ENCODE peak calls at places on chromosome 6, in nine cellular contexts. X is DND-41; Q is cardiac muscle cell; P is heart right ventricle; D is A673; Y is CD8-positive, alpha-beta T cell; V is esophagus squamous epithelium; F is psoas muscle; O is fibroblast of lung. T is an unnamed sample. For H3K9me3, the result is how much of the 10 kb centered on the place peaks cover.

GRCh38 chr6:10595731-10596664 is 74.8 kb downstream of the GCNT2 start:
- DNase-seq in P (no peak), F (no peak), V (no peak), X (no peak), D (no peak), O (peak), Q (no peak), Y (no peak), T (no peak)

GRCh38 chr6:165716886-165717285 is 53.8 kb upstream of the PDE10A start:
- DNase-seq in P (no peak), V (no peak), X (no peak), Y (no peak), Q (no peak), O (no peak), F (no peak), D (no peak), T (no peak)

GRCh38 chr6:141541766-141542324 is 590.9 kb upstream of the GJE1 start:
- DNase-seq in D (peak), F (no peak), X (no peak), P (no peak), V (no peak), Q (peak), Y (no peak), O (peak), T (no peak)

GRCh38 chr6:109454483-109455160 is 950 bp downstream of the MICAL1 start:
- DNase-seq in X (peak), D (peak), O (peak), P (no peak), F (no peak), V (peak), Y (peak), Q (peak), T (peak)

GRCh38 chr6:44404022-44404714 is 16.7 kb downstream of the CDC5L start:
- DNase-seq in Y (no peak), V (no peak), X (no peak), F (no peak), P (no peak), O (no peak), Q (no peak), D (no peak), T (no peak)

GRCh38 chr6:170038717-170039116 is 252.2 kb downstream of the DLL1 start:
- DNase-seq in Y (no peak), O (no peak), F (no peak), Q (no peak), X (no peak), P (no peak), D (no peak), V (no peak), T (no peak)

GRCh38 chr6:160882741-160883340 is 108.7 kb upstream of the MAP3K4 start:
- DNase-seq in O (peak), Q (peak), V (no peak), Y (no peak), X (no peak), F (no peak), D (no peak), P (no peak), T (no peak)

GRCh38 chr6:87756858-87757257 is 54.8 kb upstream of the AKIRIN2 start:
- DNase-seq in V (no peak), O (peak), D (peak), Y (no peak), P (no peak), X (peak), F (no peak), Q (peak), T (no peak)

GRCh38 chr6:119929121-119929520 is 579.6 kb upstream of the MAN1A1 start:
- DNase-seq in X (no peak), D (no peak), Q (no peak), P (no peak), O (no peak), Y (no peak), V (no peak), F (no peak), T (no peak)

GRCh38 chr6:28941681-28942448 is 18.1 kb upstream of the TRIM27 start:
- DNase-seq in Q (no peak), V (no peak), F (no peak), P (no peak), O (no peak), D (peak), X (no peak), Y (no peak), T (no peak)

GRCh38 chr6:158744986-158745430 is 74.2 kb downstream of the EZR start:
- DNase-seq in Y (no peak), D (peak), V (no peak), Q (no peak), P (no peak), O (no peak), X (no peak), F (no peak), T (no peak)

GRCh38 chr6:57147401-57147800 is 24.7 kb upstream of the BAG2 start:
- DNase-seq in V (no peak), O (peak), Q (no peak), F (no peak), P (no peak), X (no peak), Y (no peak), D (no peak), T (no peak)

GRCh38 chr6:43966806-43967575 is 160.3 kb downstream of the MRPL14 start:
- DNase-seq in P (no peak), V (no peak), F (no peak), Y (no peak), O (no peak), X (peak), D (no peak), Q (no peak), T (no peak)

GRCh38 chr6:131059486-131059885 is 3.6 kb downstream of the EPB41L2 start:
- DNase-seq in Q (peak), V (no peak), D (no peak), F (no peak), O (peak), P (no peak), Y (no peak), X (no peak), T (no peak)

GRCh38 chr6:75791881-75792280 is 42.8 kb downstream of the MYO6 start:
- DNase-seq in O (no peak), Y (no peak), X (no peak), P (no peak), Q (peak), F (no peak), V (no peak), D (no peak), T (no peak)

GRCh38 chr6:10418862-10419748 is 4.2 kb upstream of the TFAP2A start:
- DNase-seq in P (no peak), O (peak), F (no peak), Y (no peak), Q (no peak), D (no peak), V (no peak), X (no peak), T (no peak)

GRCh38 chr6:77034161-77034560 is 429.1 kb downstream of the HTR1B start:
- DNase-seq in D (no peak), V (no peak), Q (peak), P (no peak), O (peak), X (no peak), F (no peak), Y (no peak), T (no peak)

GRCh38 chr6:45417461-45417860 is 39.7 kb upstream of the SUPT3H start:
- DNase-seq in O (no peak), D (no peak), P (no peak), F (no peak), Y (no peak), X (no peak), Q (no peak), V (no peak), T (no peak)

GRCh38 chr6:89582669-89583325 is 55.8 kb downstream of the LYRM2 start:
- DNase-seq in D (peak), P (no peak), X (no peak), Y (no peak), Q (no peak), O (peak), V (no peak), F (no peak), T (no peak)

GRCh38 chr6:149907317-149907716 is 9.4 kb upstream of the RAET1E start:
- DNase-seq in P (no peak), F (no peak), Q (no peak), D (no peak), V (no peak), Y (no peak), X (no peak), O (no peak), T (no peak)

GRCh38 chr6:33359331-33359730 is 32.3 kb upstream of the KIFC1 start:
- DNase-seq in P (no peak), O (no peak), Q (no peak), X (no peak), Y (no peak), F (no peak), V (no peak), D (peak), T (no peak)

GRCh38 chr6:43269273-43270007 is 26.2 kb downstream of the TTBK1 start:
- DNase-seq in D (peak), X (peak), V (no peak), P (peak), Q (no peak), Y (no peak), O (no peak), F (no peak), T (no peak)

GRCh38 chr6:119942078-119942752 is 592.7 kb upstream of the MAN1A1 start:
- DNase-seq in V (no peak), X (no peak), F (no peak), P (no peak), D (no peak), Q (no peak), O (no peak), Y (no peak), T (no peak)

GRCh38 chr6:95545691-95546090 is 31.6 kb upstream of the MANEA start:
- DNase-seq in V (no peak), F (no peak), Y (no peak), P (no peak), D (no peak), Q (no peak), O (no peak), X (no peak), T (no peak)

GRCh38 chr6:128498244-128498643 is 22.2 kb downstream of the PTPRK start:
- DNase-seq in Q (no peak), X (no peak), Y (no peak), O (no peak), V (no peak), D (no peak), P (no peak), F (no peak), T (no peak)

GRCh38 chr6:42276008-42276890 is 58.6 kb upstream of the MRPS10 start:
- DNase-seq in Y (no peak), F (peak), D (no peak), V (no peak), P (peak), Q (peak), O (no peak), X (no peak), T (no peak)

GRCh38 chr6:144150673-144151009 is 324 bp downstream of the STX11 start:
- DNase-seq in V (no peak), Q (no peak), D (peak), P (peak), F (peak), Y (no peak), X (peak), O (peak), T (peak)

GRCh38 chr6:35449287-35449881 is 2.8 kb upstream of the FANCE start:
- DNase-seq in F (no peak), P (no peak), X (peak), Y (no peak), V (no peak), O (peak), Q (peak), D (peak), T (peak)

GRCh38 chr6:56223995-56224394 is 23.4 kb downstream of the COL21A1 start:
- DNase-seq in D (no peak), P (no peak), O (peak), Q (no peak), F (no peak), V (no peak), Y (no peak), X (no peak), T (no peak)

GRCh38 chr6:43728586-43728985 is 41.0 kb upstream of the MRPS18A start:
- DNase-seq in D (no peak), Y (no peak), V (no peak), P (no peak), F (no peak), O (no peak), X (no peak), Q (no peak), T (no peak)

GRCh38 chr6:26033132-26033941 is 53.9 kb upstream of the HFE start:
- DNase-seq in P (peak), Q (peak), X (peak), Y (peak), D (peak), V (no peak), O (peak), F (peak), T (peak)

GRCh38 chr6:33664506-33665057 is 43.5 kb downstream of the ITPR3 start:
- DNase-seq in Q (no peak), O (no peak), D (no peak), X (no peak), F (no peak), P (no peak), Y (no peak), V (no peak), T (no peak)

GRCh38 chr6:142207265-142207877 is 60.3 kb downstream of the VTA1 start:
- DNase-seq in P (no peak), X (no peak), Q (peak), D (peak), O (peak), V (no peak), Y (peak), F (no peak), T (peak)

GRCh38 chr6:30378290-30378937 is 33.5 kb downstream of the RPP21 start:
- DNase-seq in F (no peak), Q (peak), Y (no peak), V (no peak), D (peak), O (peak), X (no peak), P (no peak), T (no peak)

GRCh38 chr6:56669041-56669440 is 26.4 kb upstream of the DST start:
- DNase-seq in V (no peak), F (no peak), Y (no peak), Q (no peak), O (no peak), P (no peak), X (no peak), D (no peak), T (no peak)

GRCh38 chr6:139855741-139856206 is 481.3 kb upstream of the CITED2 start:
- DNase-seq in P (no peak), Y (no peak), Q (no peak), D (no peak), F (no peak), X (no peak), V (no peak), O (peak), T (no peak)

GRCh38 chr6:169640983-169641382 is 60.8 kb downstream of the WDR27 start:
- DNase-seq in P (no peak), X (no peak), O (no peak), D (no peak), F (no peak), Y (no peak), V (no peak), Q (no peak), T (no peak)

GRCh38 chr6:17968081-17968518 is 19.3 kb downstream of the KIF13A start:
- DNase-seq in V (no peak), F (peak), P (no peak), Q (no peak), X (no peak), Y (no peak), D (no peak), O (peak), T (no peak)

GRCh38 chr6:32785781-32786533 is 22.6 kb upstream of the HLA-DQB2 start:
- DNase-seq in Q (peak), Y (no peak), X (peak), P (no peak), O (peak), V (no peak), F (no peak), D (peak), T (no peak)

GRCh38 chr6:2275207-2275891 is 29.9 kb upstream of the GMDS start:
- DNase-seq in D (peak), Y (no peak), V (no peak), O (peak), Q (peak), P (no peak), X (no peak), F (no peak), T (no peak)

GRCh38 chr6:168507297-168507696 is 66.3 kb downstream of the SMOC2 start:
- DNase-seq in Y (no peak), D (no peak), P (no peak), O (no peak), Q (no peak), X (no peak), F (no peak), V (no peak), T (no peak)

GRCh38 chr6:168506460-168506859 is 65.5 kb downstream of the SMOC2 start:
- DNase-seq in O (no peak), P (no peak), V (no peak), D (no peak), Y (no peak), F (no peak), Q (no peak), X (no peak), T (no peak)

GRCh38 chr6:168507730-168508129 is 66.7 kb downstream of the SMOC2 start:
- DNase-seq in Y (no peak), Q (no peak), F (no peak), D (no peak), O (no peak), V (no peak), X (no peak), P (no peak), T (no peak)

GRCh38 chr6:168504366-168504765 is 63.4 kb downstream of the SMOC2 start:
- DNase-seq in O (no peak), Y (no peak), D (no peak), V (no peak), P (no peak), X (no peak), F (no peak), Q (no peak), T (no peak)

GRCh38 chr6:168508903-168509302 is 67.9 kb downstream of the SMOC2 start:
- DNase-seq in X (no peak), O (no peak), D (no peak), P (no peak), Y (no peak), V (no peak), Q (no peak), F (no peak), T (no peak)
- H3K9me3 ChIP-seq in X (under half), O (under half), D (under half), P (under half), Y (under half), V (under half), Q (under half), F (under half), T (under half)

GRCh38 chr6:4210619-4211419 is 75.4 kb upstream of the ECI2 start:
- DNase-seq in V (no peak), P (peak), Q (peak), F (peak), X (peak), Y (peak), D (peak), O (peak), T (peak)
- TF ChIP-seq CTCF in V (no peak), P (peak), Q (peak), F (peak), X (peak), Y (peak), D (peak), O (peak), T (peak)

DNA sequence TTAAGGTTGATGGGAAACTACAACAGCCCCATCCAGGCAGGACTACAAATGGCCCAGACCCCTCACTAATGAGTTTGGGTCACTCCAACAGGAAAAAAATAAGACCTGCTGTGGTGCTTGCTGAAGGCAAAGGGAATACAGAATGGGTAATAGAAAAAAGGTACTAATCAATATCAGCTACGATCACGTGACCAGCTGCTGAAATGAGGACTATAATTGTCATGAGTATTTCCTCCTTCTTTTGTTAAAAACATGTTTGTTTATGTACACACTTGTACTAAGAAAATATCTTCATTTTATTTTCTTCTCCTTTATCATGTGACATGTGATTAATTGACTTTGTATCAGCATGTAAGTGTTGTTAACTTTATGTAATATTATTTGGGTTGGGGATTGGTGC is 199.9 kb downstream of the GJA1 start:
- DNase-seq in Y (no peak), X (no peak), P (no peak), Q (no peak), F (no peak), D (no peak), V (no peak), O (no peak), T (no peak)
- H3K9me3 ChIP-seq in Y (under half), X (half or more), P (under half), Q (under half), F (under half), D (under half), V (under half), O (under half), T (under half)

DNA sequence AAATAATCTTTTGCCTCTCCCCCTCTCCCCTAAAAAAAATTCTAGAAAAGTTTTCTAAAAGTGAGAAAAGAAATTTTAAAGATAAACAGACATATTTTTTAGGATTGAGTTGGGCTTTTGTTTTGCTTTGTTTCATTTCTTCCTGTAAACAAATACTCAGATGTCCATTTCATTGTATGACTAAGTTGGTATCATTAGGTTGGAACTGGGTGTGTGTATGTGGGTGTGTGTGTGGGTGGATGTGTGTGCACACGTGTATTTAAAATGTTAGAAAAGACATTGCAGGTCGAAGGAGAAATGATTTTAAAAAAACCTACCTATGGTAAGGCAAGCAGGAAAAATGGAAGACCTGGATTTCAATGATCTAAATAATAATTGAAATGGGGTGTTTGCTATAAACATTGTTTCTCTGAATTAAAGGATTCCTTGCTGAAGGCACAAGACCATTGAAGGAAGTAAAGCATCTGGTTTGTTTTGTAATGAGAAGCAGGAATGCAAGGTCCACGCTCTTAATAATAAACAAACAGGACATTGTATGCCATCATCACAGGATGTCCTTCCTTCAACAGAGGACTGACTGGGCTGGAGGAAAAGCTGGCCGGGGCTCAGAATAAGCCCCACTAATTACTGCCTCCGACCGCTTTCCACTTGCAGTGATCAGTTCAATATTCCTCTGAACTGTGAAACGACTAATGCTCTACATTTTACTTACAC is 1.0 kb upstream of the PRDM1 start:
- DNase-seq in Q (no peak), P (no peak), F (no peak), D (no peak), Y (no peak), V (no peak), O (peak), X (no peak), T (no peak)
- TF ChIP-seq CTCF in Q (no peak), P (no peak), F (no peak), D (no peak), Y (no peak), V (no peak), O (no peak), X (no peak), T (no peak)

GRCh38 chr6:317452-318144 is 25.3 kb downstream of the DUSP22 start:
- DNase-seq in V (no peak), F (no peak), Y (no peak), D (no peak), X (no peak), P (no peak), O (no peak), Q (no peak), T (no peak)

GRCh38 chr6:316753-317038 is 24.4 kb downstream of the DUSP22 start:
- DNase-seq in F (no peak), O (no peak), X (no peak), D (no peak), Q (no peak), V (no peak), Y (no peak), P (no peak), T (no peak)

GRCh38 chr6:319177-320131 is 27.2 kb downstream of the DUSP22 start:
- DNase-seq in O (no peak), Q (no peak), X (no peak), P (no peak), Y (no peak), D (no peak), F (no peak), V (no peak), T (no peak)

GRCh38 chr6:317068-317451 is 24.8 kb downstream of the DUSP22 start:
- DNase-seq in V (no peak), X (no peak), F (no peak), O (no peak), D (no peak), Q (no peak), Y (no peak), P (no peak), T (no peak)

GRCh38 chr6:318265-318890 is 26.1 kb downstream of the DUSP22 start:
- DNase-seq in Q (no peak), O (no peak), D (no peak), P (no peak), F (no peak), Y (no peak), X (no peak), V (no peak), T (no peak)
- H3K9me3 ChIP-seq in Q (under half), O (under half), D (under half), P (under half), F (under half), Y (under half), X (under half), V (under half), T (under half)

T was measured in CD4-positive, alpha-beta T cell.